ENCODE peak calls at places on chromosomes 2 and 18, in five cellular contexts. F, E, Z, W and P are unnamed samples.
A peak's percentile ranks its signal among the peaks of the same experiment; 100 is the strongest.

GRCh38 chr2:105737980-105738657 is 6.6 kb upstream of the NCK2 start:
- DNase-seq in F (no peak), E (peak; percentile 28), Z (no peak), W (no peak), P (no peak)

GRCh38 chr2:232328038-232328435 is 50.5 kb upstream of the ALPP start:
- DNase-seq in F (no peak), E (no peak), Z (peak; percentile 65), W (no peak), P (no peak)

GRCh38 chr18:36772339-36772738 is 56.5 kb downstream of the TPGS2 start:
- DNase-seq in F (no peak), E (no peak), Z (no peak), W (no peak), P (peak; percentile 23)

GRCh38 chr2:30229596-30229995 is 1.7 kb upstream of the LBH start:
- DNase-seq in F (no peak), E (no peak), Z (no peak), W (no peak), P (no peak)

GRCh38 chr2:69119541-69119940 is 106.6 kb downstream of the ANTXR1 start:
- DNase-seq in F (no peak), E (no peak), Z (no peak), W (no peak), P (no peak)

GRCh38 chr2:68768461-68768860 is 33.9 kb downstream of the ARHGAP25 start:
- DNase-seq in F (no peak), E (no peak), Z (peak; percentile 50), W (no peak), P (no peak)

GRCh38 chr2:39990335-39990734 is 211.3 kb upstream of the THUMPD2 start:
- DNase-seq in F (no peak), E (peak; percentile 28), Z (no peak), W (no peak), P (no peak)

GRCh38 chr18:58567453-58568196 is 61.3 kb downstream of the ALPK2 start:
- DNase-seq in F (peak; percentile 97), E (peak; percentile 82), Z (no peak), W (no peak), P (peak; percentile 93)

GRCh38 chr18:48194787-48195186 is 214.4 kb downstream of the ZBTB7C start:
- DNase-seq in F (no peak), E (no peak), Z (no peak), W (no peak), P (no peak)

GRCh38 chr18:52288403-52289004 is 51.5 kb upstream of the DCC start:
- DNase-seq in F (no peak), E (peak; percentile 58), Z (peak; percentile 62), W (peak; percentile 10), P (no peak)

GRCh38 chr2:104867351-104868080 is 13.6 kb downstream of the POU3F3 start:
- DNase-seq in F (no peak), E (no peak), Z (no peak), W (no peak), P (no peak)

GRCh38 chr2:119178811-119179601 is 20.5 kb upstream of the C1QL2 start:
- DNase-seq in F (no peak), E (peak; percentile 35), Z (no peak), W (no peak), P (no peak)

GRCh38 chr2:71216501-71216900 is 10.4 kb downstream of the PAIP2B start:
- DNase-seq in F (no peak), E (peak; percentile 63), Z (no peak), W (no peak), P (no peak)

GRCh38 chr2:15670981-15671380 is 79.3 kb downstream of the DDX1 start:
- DNase-seq in F (no peak), E (no peak), Z (no peak), W (no peak), P (no peak)

GRCh38 chr2:181318504-181319280 is 138.5 kb upstream of the ITGA4 start:
- DNase-seq in F (no peak), E (no peak), Z (no peak), W (no peak), P (no peak)

GRCh38 chr2:102185347-102185746 is 1.5 kb upstream of the IL1RL2 start:
- DNase-seq in F (no peak), E (peak; percentile 40), Z (no peak), W (no peak), P (no peak)
- TF ChIP-seq CTCF in F (peak; percentile 61), E (peak; percentile 71), Z (peak; percentile 11), W (peak; percentile 59), P (peak; percentile 53)

GRCh38 chr18:71942433-71942832 is 601.7 kb downstream of the CBLN2 start:
- DNase-seq in F (no peak), E (no peak), Z (no peak), W (no peak), P (no peak)
- TF ChIP-seq CTCF in F (no peak), E (no peak), Z (no peak), W (no peak), P (no peak)

GRCh38 chr2:60555794-60556161 is 2.3 kb upstream of the BCL11A start:
- DNase-seq in F (no peak), E (no peak), Z (no peak), W (no peak), P (no peak)

GRCh38 chr2:60556441-60556997 is 3.1 kb upstream of the BCL11A start:
- DNase-seq in F (no peak), E (no peak), Z (no peak), W (no peak), P (no peak)

GRCh38 chr2:60553992-60554648 is 666 bp upstream of the BCL11A start:
- DNase-seq in F (no peak), E (peak; percentile 45), Z (peak; percentile 45), W (peak; percentile 37), P (no peak)

GRCh38 chr2:60554649-60555065 is 1.2 kb upstream of the BCL11A start:
- DNase-seq in F (no peak), E (no peak), Z (no peak), W (no peak), P (no peak)

DNA sequence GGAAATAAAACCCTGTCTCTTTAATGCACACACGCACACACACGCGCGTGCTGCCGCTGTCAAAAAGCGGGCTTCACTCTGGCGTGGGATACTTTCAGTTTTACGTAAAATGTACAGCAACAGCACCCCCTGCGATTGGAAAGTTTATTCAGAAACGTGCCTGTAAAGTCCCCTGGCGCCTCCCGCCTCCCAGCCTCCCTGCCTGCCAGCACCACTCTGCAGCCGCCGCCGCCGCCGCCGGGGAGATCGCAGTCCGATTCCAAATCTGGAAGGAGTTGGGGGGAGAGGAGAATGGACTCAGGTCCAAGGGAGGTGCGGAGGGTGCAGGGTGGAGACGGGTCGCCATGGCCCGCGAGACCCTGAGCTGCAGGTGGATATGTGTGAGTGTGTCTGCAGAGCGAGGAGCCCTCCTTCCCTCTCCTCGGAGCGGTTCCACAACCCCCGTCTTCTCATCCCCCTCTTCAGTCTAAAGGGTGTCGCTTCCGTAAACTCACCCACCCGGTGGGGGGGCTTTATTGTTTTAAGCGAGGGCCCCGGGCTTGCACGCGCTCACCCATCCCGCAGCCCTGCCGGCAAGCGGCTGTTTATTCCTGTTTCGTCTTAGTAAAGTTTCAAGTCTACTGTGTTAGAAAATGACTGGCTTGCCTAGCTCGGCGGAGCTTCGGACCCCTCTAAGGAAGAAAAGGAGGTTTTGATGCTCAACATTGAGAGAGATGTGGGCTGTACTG is 1.8 kb upstream of the BCL11A start:
- DNase-seq in F (peak; percentile 47), E (peak; percentile 67), Z (peak; percentile 79), W (peak; percentile 48), P (no peak)
- TF ChIP-seq CTCF in F (peak; percentile 40), E (peak; percentile 51), Z (peak; percentile 48), W (no peak), P (peak; percentile 22)

GRCh38 chr2:10574911-10575310 is 114.9 kb downstream of the NOL10 start:
- DNase-seq in F (no peak), E (no peak), Z (no peak), W (no peak), P (no peak)

GRCh38 chr2:10575566-10576300 is 114.0 kb downstream of the NOL10 start:
- DNase-seq in F (no peak), E (peak; percentile 94), Z (no peak), W (no peak), P (no peak)

GRCh38 chr2:10573709-10574108 is 116.1 kb downstream of the NOL10 start:
- DNase-seq in F (no peak), E (no peak), Z (no peak), W (no peak), P (no peak)

GRCh38 chr2:10579441-10580169 is 110.2 kb downstream of the NOL10 start:
- DNase-seq in F (no peak), E (no peak), Z (no peak), W (no peak), P (no peak)

DNA sequence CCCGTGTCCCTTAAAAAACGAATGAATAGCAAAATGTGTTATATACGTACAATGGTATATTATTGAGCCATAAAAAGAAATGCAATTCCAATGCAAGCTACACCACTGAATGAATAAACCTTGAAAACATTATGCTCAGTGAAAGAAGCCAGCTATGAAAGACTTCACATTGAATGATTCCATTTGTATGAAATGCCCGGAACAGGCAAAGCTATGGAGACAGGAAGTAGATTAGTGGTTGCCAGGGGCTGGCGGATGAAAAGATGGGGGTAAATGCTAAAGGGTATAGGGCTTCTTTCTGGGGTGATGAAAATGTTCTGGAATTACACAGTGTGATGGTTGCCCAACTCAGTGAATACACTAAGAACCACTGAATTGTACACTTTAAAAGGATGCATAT is 113.3 kb downstream of the NOL10 start:
- DNase-seq in F (no peak), E (no peak), Z (no peak), W (no peak), P (no peak)
- TF ChIP-seq CTCF in F (no peak), E (no peak), Z (no peak), W (no peak), P (no peak)

GRCh38 chr2:33670392-33670937 is 71.4 kb upstream of the FAM98A start:
- DNase-seq in F (no peak), E (peak; percentile 45), Z (peak; percentile 15), W (no peak), P (no peak)
- TF ChIP-seq CTCF in F (no peak), E (peak; percentile 46), Z (peak; percentile 15), W (no peak), P (no peak)

DNA sequence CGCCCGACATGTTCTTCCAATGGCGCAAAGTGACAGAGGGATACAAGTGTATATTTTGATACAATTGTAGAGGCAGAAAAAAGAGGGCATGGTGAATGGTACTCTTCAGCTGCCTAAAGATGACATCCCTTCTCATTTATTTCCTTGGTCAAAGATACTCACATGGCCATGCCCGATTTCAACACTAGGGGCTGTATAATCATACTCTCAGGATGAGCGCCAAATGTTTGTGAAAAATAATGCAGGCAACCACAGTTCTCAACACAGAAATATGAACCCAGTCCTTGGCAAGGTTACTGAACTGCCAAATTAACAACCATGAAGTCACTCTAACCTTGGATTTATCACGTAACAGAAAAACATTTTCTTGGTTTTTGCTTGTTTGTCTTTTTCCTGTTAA is 204.4 kb downstream of the CCDC102B start:
- DNase-seq in F (no peak), E (no peak), Z (no peak), W (no peak), P (no peak)
- TF ChIP-seq CTCF in F (peak; percentile 40), E (peak; percentile 31), Z (peak; percentile 29), W (no peak), P (peak; percentile 29)

GRCh38 chr2:62195421-62196277 is at the start of gene B3GNT2:
- DNase-seq in F (peak; percentile 12), E (peak; percentile 72), Z (peak; percentile 92), W (peak; percentile 90), P (no peak)

GRCh38 chr2:62198237-62198633 is 2.3 kb downstream of the B3GNT2 start:
- DNase-seq in F (no peak), E (no peak), Z (peak; percentile 60), W (no peak), P (no peak)

GRCh38 chr2:62197609-62198236 is 1.8 kb downstream of the B3GNT2 start:
- DNase-seq in F (no peak), E (peak; percentile 52), Z (peak; percentile 41), W (peak; percentile 63), P (no peak)

GRCh38 chr2:62196278-62196901 is 475 bp downstream of the B3GNT2 start:
- DNase-seq in F (no peak), E (peak; percentile 44), Z (peak; percentile 54), W (peak; percentile 49), P (no peak)

GRCh38 chr2:62197017-62197586 is 1.2 kb downstream of the B3GNT2 start:
- DNase-seq in F (no peak), E (peak; percentile 17), Z (peak; percentile 68), W (peak; percentile 23), P (no peak)
- TF ChIP-seq CTCF in F (no peak), E (peak; percentile 51), Z (no peak), W (no peak), P (no peak)